ENCODE peak calls at places on chromosomes 12 and 14, in five cellular contexts. U is psoas muscle; J is CD4-positive, CD25-positive, alpha-beta regulatory T cell; P is kidney; B is CD8-positive, alpha-beta T cell. R is an unnamed sample.
A peak's percentile ranks its signal among the peaks of the same experiment; 100 is the strongest.

GRCh38 chr12:88181881-88182280 is 39.8 kb downstream of the TMTC3 start:
- DNase-seq in P (no peak), J (no peak), U (no peak), B (no peak), R (no peak)

GRCh38 chr12:3542156-3542555 is 51.2 kb downstream of the PRMT8 start:
- DNase-seq in U (no peak), P (no peak), B (no peak), J (no peak), R (no peak)

GRCh38 chr12:50542448-50542847 is 37.7 kb downstream of the DIP2B start:
- DNase-seq in J (peak; percentile 20), B (no peak), U (no peak), P (no peak), R (no peak)

GRCh38 chr14:54487771-54488170 is 1.0 kb downstream of the GMFB start:
- DNase-seq in P (no peak), U (no peak), B (no peak), J (no peak), R (peak; percentile 12)

GRCh38 chr14:63551338-63551737 is 8.2 kb upstream of the PPP2R5E start:
- DNase-seq in J (no peak), P (no peak), U (no peak), B (no peak), R (peak; percentile 12)

GRCh38 chr14:23302290-23303225 is at the start of gene PPP1R3E:
- DNase-seq in U (peak; percentile 76), J (peak; percentile 86), P (peak; percentile 94), B (peak; percentile 79), R (peak; percentile 86)

GRCh38 chr14:31927348-31927826 is 149.7 kb upstream of the ARHGAP5 start:
- DNase-seq in J (no peak), U (no peak), P (no peak), B (no peak), R (peak; percentile 77)

GRCh38 chr14:69153848-69154208 is 909 bp upstream of the DCAF5 start:
- DNase-seq in P (peak; percentile 69), J (peak; percentile 11), B (no peak), U (peak; percentile 29), R (peak; percentile 27)

GRCh38 chr14:50339178-50339804 is 27.2 kb downstream of the DMAC2L start:
- DNase-seq in U (no peak), B (no peak), P (no peak), J (no peak), R (no peak)

GRCh38 chr14:37147310-37147875 is 25.0 kb downstream of the SLC25A21 start:
- DNase-seq in B (no peak), P (no peak), U (no peak), J (no peak), R (peak; percentile 10)

GRCh38 chr12:21538259-21538658 is 12.2 kb downstream of the SPX start:
- DNase-seq in U (no peak), J (no peak), B (no peak), P (no peak), R (no peak)

GRCh38 chr12:94788298-94788697 is 137.9 kb upstream of the TMCC3 start:
- DNase-seq in U (no peak), J (no peak), B (no peak), P (no peak), R (no peak)

GRCh38 chr12:106780010-106780625 is 5.6 kb downstream of the RIC8B start:
- DNase-seq in P (no peak), U (no peak), B (no peak), J (no peak), R (no peak)

GRCh38 chr12:47904647-47905312 is at the start of gene VDR:
- DNase-seq in P (peak; percentile 92), J (peak; percentile 65), U (peak; percentile 74), B (peak; percentile 47), R (peak; percentile 77)

GRCh38 chr12:93122089-93122488 is 193.0 kb upstream of the EEA1 start:
- DNase-seq in U (no peak), J (no peak), P (no peak), B (no peak), R (peak; percentile 59)

GRCh38 chr12:116202940-116203339 is 74.6 kb downstream of the MED13L start:
- DNase-seq in J (no peak), B (no peak), P (no peak), U (no peak), R (no peak)

GRCh38 chr14:88323086-88323519 is at the start of gene KCNK10:
- DNase-seq in P (no peak), U (no peak), B (no peak), J (no peak), R (no peak)

DNA sequence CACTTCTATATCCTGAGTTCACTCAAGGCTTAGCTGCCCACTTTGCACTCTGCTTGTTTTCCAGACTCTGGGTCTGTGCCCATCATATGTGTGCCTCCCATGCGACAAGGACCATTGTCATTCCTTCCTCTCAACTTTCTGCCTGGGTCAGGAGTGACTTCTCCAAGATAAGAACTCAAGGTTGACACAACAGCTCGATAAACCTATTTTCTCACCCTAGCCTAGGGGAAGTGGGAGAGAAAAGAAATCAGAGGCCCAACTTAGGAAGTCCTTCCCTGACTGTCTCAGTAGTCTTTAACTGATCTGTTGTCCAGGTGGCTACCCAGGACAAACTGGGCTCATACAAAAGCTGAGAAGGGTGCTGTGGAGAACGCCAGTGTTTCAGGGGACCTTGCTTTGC is 1.7 kb downstream of the SMUG1 start:
- DNase-seq in P (no peak), U (no peak), J (no peak), B (no peak), R (no peak)
- H3K4me3 ChIP-seq in P (no peak overlapping the region), U (no peak overlapping the region), J (no peak overlapping the region), B (no peak overlapping the region), R (no peak overlapping the region)

DNA sequence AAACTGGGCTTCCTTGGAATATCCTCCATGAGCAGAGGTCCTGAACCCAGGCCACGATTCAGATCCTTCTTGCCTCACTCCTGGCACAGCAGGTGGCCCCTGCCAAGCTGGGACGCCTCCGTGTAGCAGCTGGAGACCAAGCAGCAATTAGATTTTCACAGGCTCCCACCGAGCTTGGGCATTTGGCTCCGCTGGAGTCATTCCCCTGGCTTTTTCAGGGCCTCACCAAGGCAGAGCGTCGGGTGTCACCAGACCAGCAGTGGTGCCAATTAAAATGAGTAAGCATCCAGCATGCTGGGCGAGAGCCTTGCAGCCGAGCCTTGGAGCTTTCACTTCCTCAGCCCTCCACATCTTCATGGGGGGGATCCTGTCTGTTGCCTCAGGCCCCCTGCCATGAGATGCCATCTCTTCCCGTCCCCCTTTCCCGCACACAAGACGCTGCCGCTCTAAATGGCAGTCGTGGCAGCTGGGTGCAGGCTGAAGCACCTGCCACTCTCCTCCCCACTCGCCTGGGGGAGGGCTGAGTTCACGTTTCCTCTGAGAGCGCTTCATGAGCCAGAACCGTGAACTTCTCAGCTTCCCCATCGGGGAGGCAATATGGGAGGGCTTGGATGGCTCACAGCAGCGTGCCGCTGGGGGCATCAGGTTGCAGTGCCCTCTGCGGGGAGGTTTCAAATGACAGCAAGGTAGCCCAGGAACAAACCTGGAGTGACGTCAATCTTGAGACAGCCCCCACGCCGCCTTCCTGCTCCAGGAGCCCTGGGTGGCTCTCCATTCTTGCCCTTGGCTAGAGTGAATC is 11.7 kb downstream of the TPCN1 start:
- DNase-seq in P (peak; percentile 73), J (peak; percentile 61), B (peak; percentile 56), U (peak; percentile 75), R (no peak)
- H3K36me3 ChIP-seq in P (peaks cover 27% of the 10 kb centered on the region), J (peaks cover 40% of the 10 kb centered on the region), B (peaks cover 4% of the 10 kb centered on the region), U (peaks cover 24% of the 10 kb centered on the region), R (no peaks in the 10 kb centered on the region)

GRCh38 chr12:30794591-30795409 is 40.0 kb upstream of the CAPRIN2 start:
- DNase-seq in P (no peak), U (no peak), B (no peak), J (no peak), R (no peak)
- H3K4me3 ChIP-seq in P (peak overlapping the region; percentile 68), U (peak overlapping the region; percentile 88), B (no peak overlapping the region), J (no peak overlapping the region), R (no peak overlapping the region)

DNA sequence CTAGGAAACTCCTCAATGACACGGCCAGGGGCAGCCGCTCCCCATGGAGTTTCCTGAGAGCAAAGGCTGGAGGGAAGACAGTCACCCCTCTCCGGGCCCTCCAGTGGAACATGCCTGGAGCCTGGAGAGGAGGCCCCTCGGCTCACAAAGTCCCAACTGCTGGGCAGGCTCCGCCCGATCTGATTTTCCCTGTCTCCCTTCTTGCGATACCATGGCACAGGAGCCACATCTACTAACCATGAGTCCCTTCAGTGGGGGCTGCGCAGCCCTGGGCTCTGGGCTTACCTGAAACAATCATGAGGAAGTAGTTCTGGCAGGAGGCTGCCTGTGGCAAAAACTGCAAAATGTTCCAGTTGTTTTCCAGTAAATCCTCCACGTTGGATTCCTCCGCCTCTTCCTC is 15.3 kb downstream of the P2RX2 start:
- DNase-seq in B (no peak), U (no peak), J (no peak), P (no peak), R (no peak)
- H3K36me3 ChIP-seq in B (peaks cover 5% of the 10 kb centered on the region), U (peaks cover 95% of the 10 kb centered on the region), J (peaks cover 68% of the 10 kb centered on the region), P (peaks cover 16% of the 10 kb centered on the region), R (peaks cover 23% of the 10 kb centered on the region)

GRCh38 chr14:100160534-100160916 is 1.1 kb upstream of the DEGS2 start:
- DNase-seq in U (no peak), B (no peak), P (no peak), J (no peak), R (no peak)
- H3K4me3 ChIP-seq in U (no peak overlapping the region), B (no peak overlapping the region), P (no peak overlapping the region), J (no peak overlapping the region), R (no peak overlapping the region)

DNA sequence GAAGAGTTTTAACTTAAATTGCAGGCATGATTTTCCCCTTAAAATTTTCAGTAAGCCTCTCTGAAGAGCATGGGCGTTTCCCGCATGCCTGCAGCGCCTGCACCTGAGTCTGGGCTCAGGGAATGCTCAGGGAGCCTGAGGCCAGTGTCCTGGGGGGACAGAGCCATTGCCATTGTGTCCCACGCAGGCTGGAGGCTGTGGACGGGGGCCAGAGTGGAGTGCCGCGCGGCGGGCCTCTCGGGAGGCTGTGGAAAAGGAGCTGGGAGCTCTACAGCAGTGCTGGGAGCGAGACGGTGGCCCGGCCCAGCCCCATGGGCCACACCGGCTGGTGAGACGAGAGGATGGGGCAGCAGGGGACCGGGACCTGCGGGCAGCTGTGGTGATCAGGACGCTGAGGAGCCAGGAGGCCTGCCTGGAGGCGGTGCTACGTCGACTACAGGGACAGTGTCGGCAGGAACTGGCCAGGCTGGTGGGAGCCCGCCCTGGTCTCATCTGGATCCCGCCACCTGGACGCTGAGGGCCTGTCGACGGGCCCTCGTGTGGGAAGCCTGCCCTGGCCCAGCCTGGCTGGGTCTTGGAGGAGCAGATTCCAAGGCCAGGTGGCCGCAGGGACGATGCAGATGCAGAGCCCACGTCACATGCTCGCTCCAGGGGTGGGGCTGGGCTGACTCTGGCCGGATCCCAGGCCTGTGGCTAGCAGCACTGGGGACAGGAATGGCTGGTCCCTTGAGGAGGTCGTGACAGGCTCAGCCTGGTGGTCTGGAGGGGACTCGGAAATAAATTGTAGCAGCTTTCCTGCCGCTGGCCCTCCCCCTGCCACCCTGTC is 7.6 kb downstream of the TEDC1 start:
- DNase-seq in J (no peak), U (no peak), B (no peak), P (peak; percentile 70), R (no peak)
- H3K36me3 ChIP-seq in J (no peaks in the 10 kb centered on the region), U (no peaks in the 10 kb centered on the region), B (no peaks in the 10 kb centered on the region), P (no peaks in the 10 kb centered on the region), R (no peaks in the 10 kb centered on the region)